ENCODE peak calls at places on chromosomes 5 and 9, in seven cellular contexts. One of them, this sample, is unnamed.

GRCh38 chr5:26889810-26890209 is 148.6 kb downstream of the CDH9 start:
- DNase-seq in RWPE1: no peak
- DNase-seq in Calu3: no peak
- DNase-seq in psoas muscle: no peak
- DNase-seq in CD8-positive, alpha-beta T cell: no peak
- DNase-seq in mucosa of descending colon: no peak
- DNase-seq in glutamatergic neuron: no peak
- DNase-seq in this sample: no peak

GRCh38 chr9:22817181-22817580 is 370.6 kb downstream of the DMRTA1 start:
- DNase-seq in mucosa of descending colon: no peak
- DNase-seq in CD8-positive, alpha-beta T cell: no peak
- DNase-seq in glutamatergic neuron: no peak
- DNase-seq in psoas muscle: no peak
- DNase-seq in RWPE1: no peak
- DNase-seq in Calu3: no peak
- DNase-seq in this sample: no peak

GRCh38 chr9:137095664-137096517 is 9.1 kb downstream of the MAN1B1 start:
- DNase-seq in Calu3: no peak
- DNase-seq in glutamatergic neuron: no peak
- DNase-seq in RWPE1: no peak
- DNase-seq in psoas muscle: no peak
- DNase-seq in CD8-positive, alpha-beta T cell: peak
- DNase-seq in mucosa of descending colon: peak
- DNase-seq in this sample: peak

GRCh38 chr9:27518809-27519208 is 5.3 kb upstream of the IFNK start:
- DNase-seq in glutamatergic neuron: no peak
- DNase-seq in mucosa of descending colon: no peak
- DNase-seq in psoas muscle: no peak
- DNase-seq in Calu3: no peak
- DNase-seq in RWPE1: no peak
- DNase-seq in CD8-positive, alpha-beta T cell: no peak
- DNase-seq in this sample: no peak

GRCh38 chr5:154103223-154103622 is 64.5 kb downstream of the MFAP3 start:
- DNase-seq in Calu3: no peak
- DNase-seq in mucosa of descending colon: no peak
- DNase-seq in CD8-positive, alpha-beta T cell: no peak
- DNase-seq in psoas muscle: no peak
- DNase-seq in RWPE1: no peak
- DNase-seq in glutamatergic neuron: peak
- DNase-seq in this sample: no peak

GRCh38 chr5:110072646-110073045 is 382.9 kb downstream of the MAN2A1 start:
- DNase-seq in Calu3: no peak
- DNase-seq in glutamatergic neuron: no peak
- DNase-seq in CD8-positive, alpha-beta T cell: no peak
- DNase-seq in RWPE1: no peak
- DNase-seq in psoas muscle: no peak
- DNase-seq in mucosa of descending colon: no peak
- DNase-seq in this sample: no peak

GRCh38 chr9:130112244-130113151 is 58.8 kb downstream of the GPR107 start:
- DNase-seq in CD8-positive, alpha-beta T cell: no peak
- DNase-seq in RWPE1: no peak
- DNase-seq in mucosa of descending colon: no peak
- DNase-seq in psoas muscle: no peak
- DNase-seq in glutamatergic neuron: no peak
- DNase-seq in Calu3: no peak
- DNase-seq in this sample: no peak

GRCh38 chr9:3941758-3942157 is 358.1 kb downstream of the GLIS3 start:
- DNase-seq in RWPE1: no peak
- DNase-seq in mucosa of descending colon: no peak
- DNase-seq in glutamatergic neuron: no peak
- DNase-seq in psoas muscle: no peak
- DNase-seq in CD8-positive, alpha-beta T cell: no peak
- DNase-seq in Calu3: no peak
- DNase-seq in this sample: no peak

GRCh38 chr9:126860077-126860756 is at the start of gene ZBTB34:
- DNase-seq in glutamatergic neuron: peak
- DNase-seq in mucosa of descending colon: peak
- DNase-seq in CD8-positive, alpha-beta T cell: peak
- DNase-seq in Calu3: peak
- DNase-seq in psoas muscle: peak
- DNase-seq in RWPE1: peak
- DNase-seq in this sample: peak

GRCh38 chr5:96743805-96744559 is 63.8 kb downstream of the ERAP1 start:
- DNase-seq in mucosa of descending colon: no peak
- DNase-seq in CD8-positive, alpha-beta T cell: no peak
- DNase-seq in glutamatergic neuron: no peak
- DNase-seq in Calu3: no peak
- DNase-seq in psoas muscle: no peak
- DNase-seq in RWPE1: no peak
- DNase-seq in this sample: no peak
- TF ChIP-seq CTCF in mucosa of descending colon: no peak
- TF ChIP-seq CTCF in CD8-positive, alpha-beta T cell: no peak
- TF ChIP-seq CTCF in glutamatergic neuron: no peak
- TF ChIP-seq CTCF in Calu3: no peak
- TF ChIP-seq CTCF in psoas muscle: no peak
- TF ChIP-seq CTCF in RWPE1: no peak
- TF ChIP-seq CTCF in this sample: no peak

GRCh38 chr9:68619636-68620035 is 79.0 kb upstream of the TMEM252 start:
- DNase-seq in Calu3: no peak
- DNase-seq in mucosa of descending colon: no peak
- DNase-seq in CD8-positive, alpha-beta T cell: no peak
- DNase-seq in psoas muscle: no peak
- DNase-seq in RWPE1: peak
- DNase-seq in glutamatergic neuron: no peak
- DNase-seq in this sample: no peak
- TF ChIP-seq CTCF in Calu3: no peak
- TF ChIP-seq CTCF in mucosa of descending colon: no peak
- TF ChIP-seq CTCF in CD8-positive, alpha-beta T cell: no peak
- TF ChIP-seq CTCF in psoas muscle: no peak
- TF ChIP-seq CTCF in RWPE1: no peak
- TF ChIP-seq CTCF in glutamatergic neuron: no peak
- TF ChIP-seq CTCF in this sample: no peak

GRCh38 chr9:38257626-38258215 is 134.8 kb upstream of the ALDH1B1 start:
- DNase-seq in CD8-positive, alpha-beta T cell: no peak
- DNase-seq in psoas muscle: no peak
- DNase-seq in RWPE1: no peak
- DNase-seq in glutamatergic neuron: no peak
- DNase-seq in mucosa of descending colon: no peak
- DNase-seq in Calu3: no peak
- DNase-seq in this sample: no peak

GRCh38 chr9:38259519-38260218 is 132.8 kb upstream of the ALDH1B1 start:
- DNase-seq in psoas muscle: no peak
- DNase-seq in CD8-positive, alpha-beta T cell: no peak
- DNase-seq in mucosa of descending colon: no peak
- DNase-seq in glutamatergic neuron: no peak
- DNase-seq in RWPE1: no peak
- DNase-seq in Calu3: no peak
- DNase-seq in this sample: no peak

DNA sequence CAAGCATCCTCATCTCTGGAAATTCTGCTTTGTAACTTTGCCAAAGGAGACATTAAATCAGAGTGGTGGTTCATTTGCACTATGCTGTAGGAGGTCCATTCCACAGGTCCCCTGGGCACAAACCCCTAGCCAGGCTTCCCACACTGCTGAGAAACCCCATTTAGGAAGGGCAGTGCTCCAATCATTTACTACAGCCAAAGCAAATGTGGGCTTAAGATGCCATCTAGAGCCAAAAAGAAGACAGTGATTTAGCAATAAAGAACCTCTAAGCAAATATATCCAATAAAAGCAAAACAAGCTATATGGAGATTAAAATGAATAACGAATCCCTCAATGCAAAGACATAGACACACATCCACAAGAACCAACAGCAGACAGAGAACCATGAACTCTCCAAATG is 129.0 kb upstream of the ALDH1B1 start:
- DNase-seq in CD8-positive, alpha-beta T cell: no peak
- DNase-seq in glutamatergic neuron: no peak
- DNase-seq in Calu3: peak
- DNase-seq in RWPE1: no peak
- DNase-seq in psoas muscle: no peak
- DNase-seq in mucosa of descending colon: no peak
- DNase-seq in this sample: no peak
- TF ChIP-seq CTCF in CD8-positive, alpha-beta T cell: no peak
- TF ChIP-seq CTCF in glutamatergic neuron: no peak
- TF ChIP-seq CTCF in Calu3: no peak
- TF ChIP-seq CTCF in RWPE1: no peak
- TF ChIP-seq CTCF in psoas muscle: no peak
- TF ChIP-seq CTCF in mucosa of descending colon: no peak
- TF ChIP-seq CTCF in this sample: peak

DNA sequence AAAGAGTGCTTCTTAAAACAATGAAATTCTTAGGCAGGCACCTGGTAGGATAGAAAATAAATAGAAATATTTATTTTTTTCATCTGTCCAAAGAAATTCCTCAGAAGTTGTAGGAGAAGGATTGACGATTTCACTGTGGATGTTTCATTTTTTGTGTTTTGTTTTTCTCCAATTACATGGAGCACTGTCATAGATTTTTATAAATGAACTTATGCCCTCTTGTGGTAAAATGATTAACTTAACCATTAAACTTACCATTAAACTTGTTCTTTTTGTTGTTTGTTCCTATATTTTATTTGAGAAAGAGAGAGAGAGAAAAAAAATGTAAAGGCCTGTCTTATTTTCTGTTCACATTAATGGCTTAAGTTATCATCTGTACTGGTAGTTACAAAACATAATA is 339.2 kb downstream of the PRR16 start:
- DNase-seq in RWPE1: no peak
- DNase-seq in CD8-positive, alpha-beta T cell: no peak
- DNase-seq in Calu3: no peak
- DNase-seq in mucosa of descending colon: no peak
- DNase-seq in glutamatergic neuron: no peak
- DNase-seq in psoas muscle: no peak
- DNase-seq in this sample: no peak
- TF ChIP-seq CTCF in RWPE1: peak
- TF ChIP-seq CTCF in CD8-positive, alpha-beta T cell: no peak
- TF ChIP-seq CTCF in Calu3: no peak
- TF ChIP-seq CTCF in mucosa of descending colon: no peak
- TF ChIP-seq CTCF in glutamatergic neuron: no peak
- TF ChIP-seq CTCF in psoas muscle: peak
- TF ChIP-seq CTCF in this sample: no peak

DNA sequence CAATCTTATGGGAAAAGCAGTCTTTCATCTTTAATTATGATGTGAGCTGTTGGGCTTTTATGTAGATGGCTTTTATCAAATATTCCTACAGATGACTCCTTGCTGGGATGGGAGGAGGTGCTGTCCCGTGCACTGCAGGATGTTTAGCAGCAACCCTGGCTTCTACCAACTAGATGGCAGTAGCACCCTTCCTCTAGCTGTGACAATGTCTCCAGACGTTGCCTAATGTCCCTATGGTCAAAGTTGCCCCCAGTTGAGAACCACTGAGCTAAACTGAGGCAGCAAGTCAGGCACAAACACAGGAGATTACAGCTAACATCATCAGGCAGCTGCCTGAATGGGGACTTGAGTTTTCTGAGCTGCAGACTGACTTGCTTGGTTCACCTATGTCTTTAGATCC is 401.9 kb upstream of the PDE4D start:
- DNase-seq in psoas muscle: no peak
- DNase-seq in CD8-positive, alpha-beta T cell: no peak
- DNase-seq in RWPE1: no peak
- DNase-seq in Calu3: peak
- DNase-seq in mucosa of descending colon: no peak
- DNase-seq in glutamatergic neuron: peak
- DNase-seq in this sample: no peak
- TF ChIP-seq CTCF in psoas muscle: no peak
- TF ChIP-seq CTCF in CD8-positive, alpha-beta T cell: no peak
- TF ChIP-seq CTCF in RWPE1: no peak
- TF ChIP-seq CTCF in Calu3: peak
- TF ChIP-seq CTCF in mucosa of descending colon: no peak
- TF ChIP-seq CTCF in glutamatergic neuron: no peak
- TF ChIP-seq CTCF in this sample: no peak

This sample was measured in natural killer cell.